ENCODE peak calls at places on chromosome 3, in four cellular contexts. Q, V, H and S are unnamed samples. For H3K36me3, the result is how much of the 10 kb centered on the place peaks cover.

GRCh38 chr3:98003306-98003969 is 31.2 kb upstream of the RIOX2 start:
- DNase-seq in Q (no peak), H (no peak), V (no peak), S (no peak)

GRCh38 chr3:139227827-139228226 is 116.0 kb upstream of the MRPS22 start:
- DNase-seq in V (no peak), H (no peak), Q (peak), S (no peak)

GRCh38 chr3:50573566-50574279 is 4.4 kb downstream of the HEMK1 start:
- DNase-seq in V (no peak), H (no peak), Q (no peak), S (no peak)

GRCh38 chr3:179716811-179717210 is 64.0 kb downstream of the USP13 start:
- DNase-seq in Q (no peak), H (no peak), V (peak), S (no peak)

GRCh38 chr3:37255990-37256308 is 81.6 kb upstream of the LRRFIP2 start:
- DNase-seq in Q (no peak), H (no peak), V (peak), S (no peak)

GRCh38 chr3:187713504-187713903 is 11.1 kb upstream of the RTP2 start:
- DNase-seq in V (peak), Q (no peak), H (no peak), S (no peak)

GRCh38 chr3:14519406-14519805 is 20.7 kb downstream of the GRIP2 start:
- DNase-seq in Q (no peak), V (no peak), H (no peak), S (peak)

GRCh38 chr3:72533584-72534473 is 314.4 kb downstream of the SHQ1 start:
- DNase-seq in Q (no peak), H (no peak), V (no peak), S (no peak)

GRCh38 chr3:99211309-99211708 is 309.8 kb upstream of the DCBLD2 start:
- DNase-seq in H (no peak), V (no peak), Q (no peak), S (no peak)

GRCh38 chr3:47012342-47013230 is 33.1 kb downstream of the NBEAL2 start:
- DNase-seq in V (no peak), H (no peak), Q (peak), S (peak)

GRCh38 chr3:100087203-100087602 is 27.1 kb downstream of the FILIP1L start:
- DNase-seq in Q (no peak), H (no peak), V (peak), S (no peak)

GRCh38 chr3:38404286-38404685 is 49.4 kb upstream of the ACVR2B start:
- DNase-seq in V (peak), Q (peak), H (no peak), S (no peak)

GRCh38 chr3:141294848-141295247 is 63.2 kb downstream of the PXYLP1 start:
- DNase-seq in V (peak), H (no peak), Q (no peak), S (no peak)

GRCh38 chr3:102113421-102114041 is 264.2 kb downstream of the NFKBIZ start:
- DNase-seq in V (no peak), Q (peak), H (no peak), S (no peak)

GRCh38 chr3:127608362-127608718 is 10.1 kb downstream of the MCM2 start:
- DNase-seq in Q (no peak), H (no peak), V (no peak), S (no peak)

GRCh38 chr3:53436828-53437227 is 57.6 kb upstream of the CACNA1D start:
- DNase-seq in H (no peak), V (no peak), Q (no peak), S (no peak)

GRCh38 chr3:97389883-97390282 is 374.7 kb upstream of the ARL6 start:
- DNase-seq in H (no peak), Q (no peak), V (no peak), S (no peak)

GRCh38 chr3:170007031-170007663 is 30.6 kb upstream of the GPR160 start:
- DNase-seq in H (no peak), V (peak), Q (no peak), S (no peak)

GRCh38 chr3:187183210-187183862 is 13.9 kb upstream of the RTP1 start:
- DNase-seq in H (no peak), V (peak), Q (no peak), S (peak)

GRCh38 chr3:15360786-15361493 is 28.6 kb upstream of the SH3BP5 start:
- DNase-seq in V (peak), H (no peak), Q (no peak), S (no peak)

GRCh38 chr3:107384907-107385306 is 7.7 kb downstream of the CCDC54 start:
- DNase-seq in V (no peak), Q (no peak), H (no peak), S (no peak)

GRCh38 chr3:127735767-127736693 is 63.3 kb downstream of the ABTB1 start:
- DNase-seq in Q (peak), H (no peak), V (peak), S (no peak)

GRCh38 chr3:196572389-196572788 is 3.9 kb downstream of the FBXO45 start:
- DNase-seq in Q (no peak), V (no peak), H (no peak), S (no peak)

GRCh38 chr3:196563721-196564225 is 4.6 kb downstream of the WDR53 start:
- DNase-seq in Q (no peak), H (no peak), V (peak), S (no peak)

GRCh38 chr3:196568246-196569002 is at the start of the genes FBXO45 and WDR53:
- DNase-seq in H (peak), V (peak), Q (peak), S (peak)

DNA sequence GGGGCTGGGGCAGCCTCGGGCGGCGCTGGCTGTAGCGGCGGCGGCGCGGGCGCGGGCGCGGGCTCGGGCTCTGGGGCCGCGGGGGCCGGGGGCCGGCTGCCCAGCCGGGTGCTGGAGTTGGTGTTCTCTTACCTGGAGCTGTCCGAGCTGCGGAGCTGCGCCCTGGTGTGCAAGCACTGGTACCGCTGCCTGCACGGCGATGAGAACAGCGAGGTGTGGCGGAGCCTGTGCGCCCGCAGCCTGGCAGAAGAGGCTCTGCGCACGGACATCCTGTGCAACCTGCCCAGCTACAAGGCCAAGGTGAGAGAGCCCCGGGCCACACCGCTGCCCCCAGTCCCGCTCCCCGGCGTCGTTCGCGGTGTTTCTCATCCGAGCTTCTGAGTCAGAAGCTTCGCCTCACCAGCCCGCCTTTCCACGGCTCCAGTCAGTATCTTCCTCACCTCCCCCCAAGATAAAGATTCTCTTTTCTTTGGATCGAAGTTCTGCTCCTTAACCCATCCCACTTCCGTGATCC is 600 bp downstream of the FBXO45 start:
- DNase-seq in H (peak), Q (peak), V (peak), S (peak)
- TF ChIP-seq CTCF in H (no peak), Q (no peak), V (no peak), S (no peak)

GRCh38 chr3:182904164-182904563 is 76.2 kb downstream of the DCUN1D1 start:
- DNase-seq in Q (no peak), V (no peak), H (no peak), S (no peak)

GRCh38 chr3:182906036-182906435 is 74.3 kb downstream of the DCUN1D1 start:
- DNase-seq in V (no peak), H (no peak), Q (no peak), S (no peak)

GRCh38 chr3:182905623-182906022 is 74.7 kb downstream of the DCUN1D1 start:
- DNase-seq in H (no peak), V (no peak), Q (no peak), S (no peak)

GRCh38 chr3:182896553-182896952 is 83.8 kb downstream of the DCUN1D1 start:
- DNase-seq in Q (no peak), H (no peak), V (no peak), S (no peak)

DNA sequence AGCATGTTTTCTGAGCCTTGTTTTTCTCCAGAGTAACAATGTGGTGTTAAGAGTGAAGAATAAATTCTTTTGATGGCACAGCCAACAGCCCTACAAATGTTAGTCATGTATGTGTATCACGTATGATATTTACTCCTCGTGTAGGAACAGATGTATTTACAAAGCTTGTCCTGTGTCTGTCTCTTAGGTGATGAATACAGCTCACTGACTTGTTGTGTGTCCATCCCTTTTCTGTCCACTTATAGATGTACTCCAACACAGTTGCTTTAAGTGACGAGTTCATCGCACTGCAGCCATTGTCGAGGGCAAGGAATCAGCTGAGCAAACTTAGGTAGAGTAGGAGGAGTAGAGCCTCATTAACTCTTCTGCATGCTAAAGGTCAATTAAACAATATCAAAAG is 78.1 kb downstream of the DCUN1D1 start:
- DNase-seq in Q (no peak), V (no peak), H (no peak), S (no peak)
- H3K36me3 ChIP-seq in Q (under half), V (under half), H (under half), S (under half)

GRCh38 chr3:157132936-157133335 is 27.0 kb downstream of the CCNL1 start:
- DNase-seq in H (no peak), V (no peak), Q (peak), S (no peak)

GRCh38 chr3:157136647-157137387 is 23.1 kb downstream of the CCNL1 start:
- DNase-seq in Q (peak), V (peak), H (no peak), S (no peak)

GRCh38 chr3:157133434-157134320 is 26.3 kb downstream of the CCNL1 start:
- DNase-seq in V (no peak), H (no peak), Q (no peak), S (no peak)

GRCh38 chr3:157134620-157135191 is 25.2 kb downstream of the CCNL1 start:
- DNase-seq in Q (peak), H (no peak), V (peak), S (no peak)

DNA sequence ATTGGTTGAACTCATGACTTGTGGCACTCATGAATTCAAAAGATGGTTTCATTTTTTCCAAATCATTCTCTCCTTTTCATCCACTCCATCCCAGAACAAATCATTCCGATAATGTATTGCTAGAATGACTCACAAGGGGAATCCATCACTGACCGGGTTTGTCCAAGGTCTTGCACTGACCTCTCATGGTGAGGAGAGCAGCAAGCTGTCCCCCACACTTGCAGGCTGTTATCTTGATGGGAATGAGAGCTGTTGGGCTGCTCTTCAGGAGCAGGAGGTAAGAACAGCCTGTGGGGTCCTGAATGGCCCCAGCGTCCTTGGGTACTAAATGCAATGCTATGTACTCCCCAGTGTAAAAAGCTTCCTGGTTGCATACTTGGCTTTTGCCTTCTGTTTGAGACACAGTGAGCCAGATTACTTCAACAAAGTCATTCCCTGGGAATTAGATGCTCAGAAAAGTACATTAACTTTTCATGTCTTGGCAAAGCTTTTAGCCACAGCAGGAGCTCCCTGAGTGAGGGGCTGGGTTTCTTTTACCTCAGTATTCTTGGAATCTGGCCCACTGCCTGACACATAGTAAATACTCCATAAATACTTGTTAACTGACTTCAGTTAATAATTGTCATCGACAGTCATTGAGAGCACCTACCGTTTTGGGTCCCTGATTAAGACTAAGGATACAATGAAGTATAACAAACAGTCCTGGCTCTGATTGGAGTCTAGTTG is 24.1 kb downstream of the CCNL1 start:
- DNase-seq in Q (peak), H (no peak), V (peak), S (no peak)
- TF ChIP-seq CTCF in Q (no peak), H (no peak), V (no peak), S (peak)

DNA sequence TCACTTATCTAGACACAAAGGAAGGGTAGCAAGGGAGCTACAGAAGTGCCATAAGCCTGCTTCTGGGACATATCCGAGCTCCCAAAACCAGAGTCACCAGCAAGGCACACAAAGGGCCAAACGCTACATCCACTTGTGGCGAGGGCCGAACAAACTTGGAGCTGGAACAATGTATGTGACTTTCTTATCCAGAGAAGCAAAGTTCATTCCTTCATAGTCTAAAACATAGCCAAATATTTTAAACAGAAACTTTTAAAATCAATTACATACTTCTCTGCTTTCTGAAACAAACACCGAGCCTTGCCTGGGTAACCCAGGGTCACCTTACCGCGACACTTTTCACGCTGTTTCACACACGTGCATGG is 15.9 kb downstream of the ZXDC start:
- DNase-seq in V (no peak), H (no peak), Q (no peak), S (no peak)
- H3K36me3 ChIP-seq in V (under half), H (half or more), Q (under half), S (half or more)

GRCh38 chr3:124391774-124392173 is 338.5 kb upstream of the UMPS start:
- DNase-seq in H (no peak), Q (no peak), V (no peak), S (no peak)
- TF ChIP-seq CTCF in H (peak), Q (no peak), V (no peak), S (no peak)

DNA sequence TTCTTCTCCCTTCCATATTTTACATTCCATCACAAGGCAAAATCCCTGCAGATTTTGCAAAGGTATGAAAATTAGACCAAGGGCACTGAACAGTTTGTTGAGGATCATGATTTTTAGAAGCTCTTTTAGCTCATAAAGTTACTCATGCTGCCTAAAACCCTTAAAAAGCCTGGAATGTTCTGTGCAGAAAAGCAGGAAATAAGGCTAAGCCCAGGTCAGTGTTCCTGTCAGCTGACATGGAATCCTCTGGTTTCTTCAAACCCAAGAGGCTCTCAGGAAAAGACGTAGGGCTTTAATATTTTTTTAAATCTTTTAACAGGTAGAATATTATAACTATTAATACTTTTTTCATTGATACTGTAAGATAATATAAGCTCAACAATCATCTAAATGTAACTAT is 8.2 kb downstream of the CBLB start:
- DNase-seq in V (no peak), Q (no peak), H (no peak), S (no peak)
- H3K36me3 ChIP-seq in V (under half), Q (under half), H (half or more), S (under half)

DNA sequence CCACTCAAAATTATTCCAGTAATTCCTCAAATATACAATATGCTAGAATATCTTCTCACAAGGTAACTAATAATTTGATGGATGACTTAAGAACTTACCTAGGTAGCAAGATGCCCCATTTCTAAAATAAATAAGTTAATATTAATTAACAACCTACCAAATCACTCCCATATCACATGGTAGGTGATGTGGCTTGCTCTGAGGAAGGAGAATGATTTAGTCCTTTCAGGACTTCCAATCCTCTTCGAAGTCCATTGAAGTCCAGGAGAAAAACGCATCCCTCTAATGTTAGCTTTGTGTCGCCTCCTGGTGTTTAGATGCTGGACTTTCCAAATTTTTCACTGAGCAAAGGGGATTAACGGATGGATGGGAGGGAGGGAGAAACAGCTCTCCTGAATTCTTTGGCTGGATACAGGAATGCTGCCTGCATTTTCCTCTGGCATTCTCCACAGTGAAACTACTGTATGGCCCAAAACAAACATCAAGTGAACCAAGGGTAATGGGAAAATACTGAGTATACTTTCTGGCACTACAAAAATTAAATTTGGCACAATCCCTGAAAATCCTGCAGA is 58.6 kb downstream of the PRICKLE2 start:
- DNase-seq in Q (no peak), H (peak), V (peak), S (peak)
- TF ChIP-seq CTCF in Q (no peak), H (peak), V (no peak), S (peak)

GRCh38 chr3:45980229-45980813 is 15.3 kb downstream of the FYCO1 start:
- DNase-seq in Q (no peak), V (no peak), H (no peak), S (no peak)

GRCh38 chr3:45978348-45978747 is 17.3 kb downstream of the FYCO1 start:
- DNase-seq in V (no peak), H (no peak), Q (peak), S (no peak)

GRCh38 chr3:45981321-45982038 is 14.1 kb downstream of the FYCO1 start:
- DNase-seq in Q (no peak), V (peak), H (no peak), S (no peak)

GRCh38 chr3:45979378-45979777 is 16.2 kb downstream of the FYCO1 start:
- DNase-seq in H (no peak), V (no peak), Q (no peak), S (no peak)

DNA sequence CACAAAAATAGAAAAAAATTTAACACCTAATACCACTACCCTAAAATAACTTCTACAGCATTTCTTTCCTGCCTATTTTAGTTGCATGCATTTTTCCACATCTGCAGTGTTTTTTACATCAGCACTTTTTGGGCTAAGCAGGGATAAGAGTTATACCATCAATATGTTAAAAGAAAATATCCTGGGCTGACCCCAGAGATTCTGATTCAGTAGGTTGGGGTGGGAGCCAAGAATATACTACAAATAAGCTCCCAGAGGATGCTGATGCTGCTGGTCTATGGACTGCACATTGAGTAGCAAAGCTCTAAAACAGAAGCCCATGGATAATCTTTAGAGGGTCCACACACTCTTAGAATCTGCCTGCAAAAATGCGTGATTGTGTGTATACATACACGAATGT is 14.8 kb downstream of the FYCO1 start:
- DNase-seq in Q (no peak), H (no peak), V (peak), S (no peak)
- H3K36me3 ChIP-seq in Q (under half), H (under half), V (under half), S (half or more)